ENCODE peak calls at places on chromosome 15, in four cellular contexts. Y is body of pancreas; D is fibroblast of pulmonary artery; J is activated T-cell treated with anti-CD3 and anti-CD28 coated beads, Interleukin-2, amount 50 U/mL, for 48 hours. X is an unnamed sample.

GRCh38 chr15:98401029-98401428 is 247.3 kb upstream of the IGF1R start:
- DNase-seq in Y (no peak), D (no peak), J (no peak), X (no peak)

GRCh38 chr15:77577350-77577749 is 55.4 kb downstream of the LINGO1 start:
- DNase-seq in D (no peak), J (no peak), Y (no peak), X (no peak)

GRCh38 chr15:100918690-100919480 is at the start of gene LRRK1:
- DNase-seq in J (peak), D (peak), Y (peak), X (peak)

GRCh38 chr15:100031665-100032357 is 298.6 kb upstream of the LYSMD4 start:
- DNase-seq in D (no peak), Y (no peak), J (no peak), X (no peak)

GRCh38 chr15:55796321-55796965 is 53.5 kb upstream of the PRTG start:
- DNase-seq in J (no peak), D (peak), Y (no peak), X (no peak)

GRCh38 chr15:40192942-40193341 is 32.1 kb downstream of the BUB1B start:
- DNase-seq in D (peak), Y (no peak), J (no peak), X (no peak)

GRCh38 chr15:98893407-98893806 is 114.2 kb downstream of the PGPEP1L start:
- DNase-seq in Y (no peak), D (no peak), J (no peak), X (no peak)

GRCh38 chr15:48642795-48643194 is 2.7 kb downstream of the FBN1 start:
- DNase-seq in J (no peak), D (no peak), Y (no peak), X (no peak)

GRCh38 chr15:78364233-78364632 is 24.1 kb downstream of the CRABP1 start:
- DNase-seq in D (no peak), Y (no peak), J (no peak), X (no peak)

GRCh38 chr15:62099171-62099601 is 32.4 kb downstream of the C2CD4A start:
- DNase-seq in Y (no peak), D (peak), J (no peak), X (peak)

GRCh38 chr15:69467636-69468035 is 15.0 kb downstream of the RPLP1 start:
- DNase-seq in D (no peak), J (no peak), Y (no peak), X (no peak)

GRCh38 chr15:41951571-41951970 is 20.8 kb downstream of the EHD4 start:
- DNase-seq in Y (no peak), J (no peak), D (no peak), X (no peak)

GRCh38 chr15:40329804-40330203 is 6.3 kb downstream of the INAFM2 start:
- DNase-seq in Y (no peak), J (no peak), D (peak), X (no peak)

GRCh38 chr15:79322945-79323344 is 12.0 kb downstream of the TMED3 start:
- DNase-seq in Y (no peak), J (no peak), D (no peak), X (peak)

GRCh38 chr15:40243126-40243810 is 4.4 kb downstream of the PAK6 start:
- DNase-seq in D (no peak), Y (no peak), J (no peak), X (no peak)

GRCh38 chr15:69491051-69491505 is 38.5 kb downstream of the RPLP1 start:
- DNase-seq in J (no peak), Y (no peak), D (peak), X (no peak)

GRCh38 chr15:77409259-77410156 is 10.4 kb downstream of the PEAK1 start:
- DNase-seq in J (no peak), Y (no peak), D (no peak), X (peak)

GRCh38 chr15:66798426-66799061 is 96.5 kb downstream of the SMAD6 start:
- DNase-seq in D (peak), Y (no peak), J (no peak), X (peak)

GRCh38 chr15:31024330-31024729 is 32.9 kb upstream of the MTMR10 start:
- DNase-seq in Y (no peak), D (peak), J (no peak), X (peak)

GRCh38 chr15:74844319-74845207 is 1.6 kb upstream of the ULK3 start:
- DNase-seq in D (no peak), J (peak), Y (no peak), X (no peak)

GRCh38 chr15:85920926-85921325 is 126.2 kb upstream of the KLHL25 start:
- DNase-seq in Y (no peak), J (no peak), D (no peak), X (no peak)

GRCh38 chr15:90872481-90873184 is 4.2 kb downstream of the FURIN start:
- DNase-seq in Y (no peak), D (peak), J (peak), X (peak)

GRCh38 chr15:36589971-36590370 is 10.5 kb downstream of the CDIN1 start:
- DNase-seq in J (no peak), D (peak), Y (no peak), X (peak)

GRCh38 chr15:100054539-100054938 is 287.2 kb downstream of the ADAMTS17 start:
- DNase-seq in D (no peak), J (no peak), Y (no peak), X (no peak)

GRCh38 chr15:47473857-47474256 is 243.4 kb upstream of the SEMA6D start:
- DNase-seq in Y (peak), D (peak), J (no peak), X (peak)

GRCh38 chr15:63892794-63893441 is 59.2 kb upstream of the HERC1 start:
- DNase-seq in D (no peak), Y (no peak), J (peak), X (no peak)

X was measured in lung microvascular endothelial cell.